ENCODE peak calls at places on chromosomes 3 and 15, in nine cellular contexts. One of them, this sample, is unnamed.

GRCh38 chr3:71688121-71688520 is 37.1 kb downstream of the EIF4E3 start:
- DNase-seq in islet precursor cell: no peak
- DNase-seq in activated effector memory CD4-positive, alpha-beta T cell treated with anti-CD3 and anti-CD28 coated beads, Interleukin-2, amount 50 U/mL, for 16 hours: no peak
- DNase-seq in hippocampal formation: no peak
- DNase-seq in A549: no peak
- DNase-seq in activated T-cell treated with anti-CD3 and anti-CD28 coated beads, Interleukin-2, amount 50 U/mL, for 72 hours: no peak
- DNase-seq in naive B cell: no peak
- DNase-seq in EH: peak
- DNase-seq in nephron progenitor cell: no peak
- DNase-seq in this sample: no peak

GRCh38 chr15:60993008-60993407 is 236.1 kb downstream of the RORA start:
- DNase-seq in islet precursor cell: no peak
- DNase-seq in activated effector memory CD4-positive, alpha-beta T cell treated with anti-CD3 and anti-CD28 coated beads, Interleukin-2, amount 50 U/mL, for 16 hours: no peak
- DNase-seq in hippocampal formation: no peak
- DNase-seq in A549: no peak
- DNase-seq in activated T-cell treated with anti-CD3 and anti-CD28 coated beads, Interleukin-2, amount 50 U/mL, for 72 hours: no peak
- DNase-seq in naive B cell: no peak
- DNase-seq in EH: peak
- DNase-seq in nephron progenitor cell: no peak
- DNase-seq in this sample: no peak

GRCh38 chr3:10194328-10195071 is 29.8 kb downstream of the IRAK2 start:
- DNase-seq in islet precursor cell: no peak
- DNase-seq in activated effector memory CD4-positive, alpha-beta T cell treated with anti-CD3 and anti-CD28 coated beads, Interleukin-2, amount 50 U/mL, for 16 hours: peak
- DNase-seq in hippocampal formation: no peak
- DNase-seq in A549: no peak
- DNase-seq in activated T-cell treated with anti-CD3 and anti-CD28 coated beads, Interleukin-2, amount 50 U/mL, for 72 hours: peak
- DNase-seq in naive B cell: peak
- DNase-seq in EH: peak
- DNase-seq in nephron progenitor cell: no peak
- DNase-seq in this sample: peak

GRCh38 chr15:62753518-62754221 is 288.9 kb upstream of the TPM1 start:
- DNase-seq in islet precursor cell: no peak
- DNase-seq in activated effector memory CD4-positive, alpha-beta T cell treated with anti-CD3 and anti-CD28 coated beads, Interleukin-2, amount 50 U/mL, for 16 hours: no peak
- DNase-seq in hippocampal formation: no peak
- DNase-seq in A549: no peak
- DNase-seq in activated T-cell treated with anti-CD3 and anti-CD28 coated beads, Interleukin-2, amount 50 U/mL, for 72 hours: no peak
- DNase-seq in naive B cell: no peak
- DNase-seq in EH: no peak
- DNase-seq in nephron progenitor cell: no peak
- DNase-seq in this sample: no peak

GRCh38 chr3:8156138-8156537 is 345.5 kb upstream of the LMCD1 start:
- DNase-seq in islet precursor cell: no peak
- DNase-seq in activated effector memory CD4-positive, alpha-beta T cell treated with anti-CD3 and anti-CD28 coated beads, Interleukin-2, amount 50 U/mL, for 16 hours: no peak
- DNase-seq in hippocampal formation: no peak
- DNase-seq in A549: no peak
- DNase-seq in activated T-cell treated with anti-CD3 and anti-CD28 coated beads, Interleukin-2, amount 50 U/mL, for 72 hours: no peak
- DNase-seq in naive B cell: no peak
- DNase-seq in EH: no peak
- DNase-seq in nephron progenitor cell: no peak
- DNase-seq in this sample: no peak

GRCh38 chr3:37944243-37944955 is 46.2 kb upstream of the VILL start:
- DNase-seq in islet precursor cell: no peak
- DNase-seq in activated effector memory CD4-positive, alpha-beta T cell treated with anti-CD3 and anti-CD28 coated beads, Interleukin-2, amount 50 U/mL, for 16 hours: no peak
- DNase-seq in hippocampal formation: no peak
- DNase-seq in A549: no peak
- DNase-seq in activated T-cell treated with anti-CD3 and anti-CD28 coated beads, Interleukin-2, amount 50 U/mL, for 72 hours: no peak
- DNase-seq in naive B cell: no peak
- DNase-seq in EH: no peak
- DNase-seq in nephron progenitor cell: no peak
- DNase-seq in this sample: no peak

GRCh38 chr3:133895208-133896001 is at the start of gene RAB6B:
- DNase-seq in islet precursor cell: peak
- DNase-seq in activated effector memory CD4-positive, alpha-beta T cell treated with anti-CD3 and anti-CD28 coated beads, Interleukin-2, amount 50 U/mL, for 16 hours: no peak
- DNase-seq in hippocampal formation: peak
- DNase-seq in A549: no peak
- DNase-seq in activated T-cell treated with anti-CD3 and anti-CD28 coated beads, Interleukin-2, amount 50 U/mL, for 72 hours: peak
- DNase-seq in naive B cell: no peak
- DNase-seq in EH: peak
- DNase-seq in nephron progenitor cell: peak
- DNase-seq in this sample: no peak

GRCh38 chr15:27046891-27047290 is 75.9 kb downstream of the GABRG3 start:
- DNase-seq in islet precursor cell: no peak
- DNase-seq in activated effector memory CD4-positive, alpha-beta T cell treated with anti-CD3 and anti-CD28 coated beads, Interleukin-2, amount 50 U/mL, for 16 hours: no peak
- DNase-seq in hippocampal formation: no peak
- DNase-seq in A549: no peak
- DNase-seq in activated T-cell treated with anti-CD3 and anti-CD28 coated beads, Interleukin-2, amount 50 U/mL, for 72 hours: no peak
- DNase-seq in naive B cell: no peak
- DNase-seq in EH: no peak
- DNase-seq in nephron progenitor cell: no peak
- DNase-seq in this sample: no peak

GRCh38 chr3:129313415-129313982 is 34.8 kb downstream of the HMCES start:
- DNase-seq in islet precursor cell: peak
- DNase-seq in activated effector memory CD4-positive, alpha-beta T cell treated with anti-CD3 and anti-CD28 coated beads, Interleukin-2, amount 50 U/mL, for 16 hours: no peak
- DNase-seq in hippocampal formation: no peak
- DNase-seq in A549: no peak
- DNase-seq in activated T-cell treated with anti-CD3 and anti-CD28 coated beads, Interleukin-2, amount 50 U/mL, for 72 hours: peak
- DNase-seq in naive B cell: no peak
- DNase-seq in EH: no peak
- DNase-seq in nephron progenitor cell: no peak
- DNase-seq in this sample: no peak

GRCh38 chr3:14375192-14375591 is 27.2 kb upstream of the SLC6A6 start:
- DNase-seq in islet precursor cell: no peak
- DNase-seq in activated effector memory CD4-positive, alpha-beta T cell treated with anti-CD3 and anti-CD28 coated beads, Interleukin-2, amount 50 U/mL, for 16 hours: no peak
- DNase-seq in hippocampal formation: no peak
- DNase-seq in A549: no peak
- DNase-seq in activated T-cell treated with anti-CD3 and anti-CD28 coated beads, Interleukin-2, amount 50 U/mL, for 72 hours: no peak
- DNase-seq in naive B cell: no peak
- DNase-seq in EH: no peak
- DNase-seq in nephron progenitor cell: no peak
- DNase-seq in this sample: no peak

GRCh38 chr3:107560166-107560565 is 37.4 kb downstream of the BBX start:
- DNase-seq in islet precursor cell: no peak
- DNase-seq in activated effector memory CD4-positive, alpha-beta T cell treated with anti-CD3 and anti-CD28 coated beads, Interleukin-2, amount 50 U/mL, for 16 hours: no peak
- DNase-seq in hippocampal formation: no peak
- DNase-seq in A549: no peak
- DNase-seq in activated T-cell treated with anti-CD3 and anti-CD28 coated beads, Interleukin-2, amount 50 U/mL, for 72 hours: no peak
- DNase-seq in naive B cell: no peak
- DNase-seq in EH: no peak
- DNase-seq in nephron progenitor cell: no peak
- DNase-seq in this sample: no peak

GRCh38 chr15:42728562-42728961 is 8.4 kb downstream of the CDAN1 start:
- DNase-seq in islet precursor cell: no peak
- DNase-seq in activated effector memory CD4-positive, alpha-beta T cell treated with anti-CD3 and anti-CD28 coated beads, Interleukin-2, amount 50 U/mL, for 16 hours: no peak
- DNase-seq in hippocampal formation: peak
- DNase-seq in A549: no peak
- DNase-seq in activated T-cell treated with anti-CD3 and anti-CD28 coated beads, Interleukin-2, amount 50 U/mL, for 72 hours: no peak
- DNase-seq in naive B cell: no peak
- DNase-seq in EH: no peak
- DNase-seq in nephron progenitor cell: no peak
- DNase-seq in this sample: no peak

GRCh38 chr3:104723000-104723399 is 643.7 kb upstream of the ALCAM start:
- DNase-seq in islet precursor cell: no peak
- DNase-seq in activated effector memory CD4-positive, alpha-beta T cell treated with anti-CD3 and anti-CD28 coated beads, Interleukin-2, amount 50 U/mL, for 16 hours: no peak
- DNase-seq in hippocampal formation: no peak
- DNase-seq in A549: no peak
- DNase-seq in activated T-cell treated with anti-CD3 and anti-CD28 coated beads, Interleukin-2, amount 50 U/mL, for 72 hours: no peak
- DNase-seq in naive B cell: no peak
- DNase-seq in EH: no peak
- DNase-seq in nephron progenitor cell: no peak
- DNase-seq in this sample: no peak

GRCh38 chr3:179660872-179661271 is 8.0 kb downstream of the USP13 start:
- DNase-seq in islet precursor cell: no peak
- DNase-seq in activated effector memory CD4-positive, alpha-beta T cell treated with anti-CD3 and anti-CD28 coated beads, Interleukin-2, amount 50 U/mL, for 16 hours: no peak
- DNase-seq in hippocampal formation: no peak
- DNase-seq in A549: no peak
- DNase-seq in activated T-cell treated with anti-CD3 and anti-CD28 coated beads, Interleukin-2, amount 50 U/mL, for 72 hours: no peak
- DNase-seq in naive B cell: no peak
- DNase-seq in EH: peak
- DNase-seq in nephron progenitor cell: no peak
- DNase-seq in this sample: no peak

GRCh38 chr3:114622001-114622400 is 328.2 kb downstream of the TIGIT start:
- DNase-seq in islet precursor cell: no peak
- DNase-seq in activated effector memory CD4-positive, alpha-beta T cell treated with anti-CD3 and anti-CD28 coated beads, Interleukin-2, amount 50 U/mL, for 16 hours: no peak
- DNase-seq in hippocampal formation: no peak
- DNase-seq in A549: no peak
- DNase-seq in activated T-cell treated with anti-CD3 and anti-CD28 coated beads, Interleukin-2, amount 50 U/mL, for 72 hours: no peak
- DNase-seq in naive B cell: no peak
- DNase-seq in EH: peak
- DNase-seq in nephron progenitor cell: no peak
- DNase-seq in this sample: no peak

GRCh38 chr15:49706805-49707204 is 86.0 kb downstream of the DTWD1 start:
- DNase-seq in islet precursor cell: no peak
- DNase-seq in activated effector memory CD4-positive, alpha-beta T cell treated with anti-CD3 and anti-CD28 coated beads, Interleukin-2, amount 50 U/mL, for 16 hours: no peak
- DNase-seq in hippocampal formation: no peak
- DNase-seq in A549: no peak
- DNase-seq in activated T-cell treated with anti-CD3 and anti-CD28 coated beads, Interleukin-2, amount 50 U/mL, for 72 hours: no peak
- DNase-seq in naive B cell: no peak
- DNase-seq in EH: peak
- DNase-seq in nephron progenitor cell: no peak
- DNase-seq in this sample: no peak

GRCh38 chr3:187678869-187679268 is 8.7 kb upstream of the SST start:
- DNase-seq in islet precursor cell: peak
- DNase-seq in activated effector memory CD4-positive, alpha-beta T cell treated with anti-CD3 and anti-CD28 coated beads, Interleukin-2, amount 50 U/mL, for 16 hours: no peak
- DNase-seq in hippocampal formation: peak
- DNase-seq in A549: peak
- DNase-seq in activated T-cell treated with anti-CD3 and anti-CD28 coated beads, Interleukin-2, amount 50 U/mL, for 72 hours: peak
- DNase-seq in naive B cell: peak
- DNase-seq in EH: peak
- DNase-seq in nephron progenitor cell: peak
- DNase-seq in this sample: peak

GRCh38 chr3:145820175-145820574 is 340.8 kb downstream of the PLOD2 start:
- DNase-seq in islet precursor cell: no peak
- DNase-seq in activated effector memory CD4-positive, alpha-beta T cell treated with anti-CD3 and anti-CD28 coated beads, Interleukin-2, amount 50 U/mL, for 16 hours: no peak
- DNase-seq in hippocampal formation: no peak
- DNase-seq in A549: no peak
- DNase-seq in activated T-cell treated with anti-CD3 and anti-CD28 coated beads, Interleukin-2, amount 50 U/mL, for 72 hours: no peak
- DNase-seq in naive B cell: no peak
- DNase-seq in EH: no peak
- DNase-seq in nephron progenitor cell: no peak
- DNase-seq in this sample: no peak

GRCh38 chr15:66838671-66839239 is 136.7 kb downstream of the SMAD6 start:
- DNase-seq in islet precursor cell: peak
- DNase-seq in activated effector memory CD4-positive, alpha-beta T cell treated with anti-CD3 and anti-CD28 coated beads, Interleukin-2, amount 50 U/mL, for 16 hours: no peak
- DNase-seq in hippocampal formation: no peak
- DNase-seq in A549: peak
- DNase-seq in activated T-cell treated with anti-CD3 and anti-CD28 coated beads, Interleukin-2, amount 50 U/mL, for 72 hours: no peak
- DNase-seq in naive B cell: no peak
- DNase-seq in EH: peak
- DNase-seq in nephron progenitor cell: no peak
- DNase-seq in this sample: no peak

GRCh38 chr3:126438186-126438585 is 37.5 kb downstream of the ZXDC start:
- DNase-seq in islet precursor cell: no peak
- DNase-seq in activated effector memory CD4-positive, alpha-beta T cell treated with anti-CD3 and anti-CD28 coated beads, Interleukin-2, amount 50 U/mL, for 16 hours: no peak
- DNase-seq in hippocampal formation: no peak
- DNase-seq in A549: no peak
- DNase-seq in activated T-cell treated with anti-CD3 and anti-CD28 coated beads, Interleukin-2, amount 50 U/mL, for 72 hours: no peak
- DNase-seq in naive B cell: no peak
- DNase-seq in EH: no peak
- DNase-seq in nephron progenitor cell: no peak
- DNase-seq in this sample: no peak

GRCh38 chr3:45178131-45179023 is 32.2 kb upstream of the CDCP1 start:
- DNase-seq in islet precursor cell: peak
- DNase-seq in activated effector memory CD4-positive, alpha-beta T cell treated with anti-CD3 and anti-CD28 coated beads, Interleukin-2, amount 50 U/mL, for 16 hours: no peak
- DNase-seq in hippocampal formation: no peak
- DNase-seq in A549: no peak
- DNase-seq in activated T-cell treated with anti-CD3 and anti-CD28 coated beads, Interleukin-2, amount 50 U/mL, for 72 hours: no peak
- DNase-seq in naive B cell: no peak
- DNase-seq in EH: peak
- DNase-seq in nephron progenitor cell: peak
- DNase-seq in this sample: peak

GRCh38 chr15:92449476-92449875 is 55.8 kb downstream of the ST8SIA2 start:
- DNase-seq in islet precursor cell: no peak
- DNase-seq in activated effector memory CD4-positive, alpha-beta T cell treated with anti-CD3 and anti-CD28 coated beads, Interleukin-2, amount 50 U/mL, for 16 hours: no peak
- DNase-seq in hippocampal formation: no peak
- DNase-seq in A549: no peak
- DNase-seq in activated T-cell treated with anti-CD3 and anti-CD28 coated beads, Interleukin-2, amount 50 U/mL, for 72 hours: no peak
- DNase-seq in naive B cell: no peak
- DNase-seq in EH: no peak
- DNase-seq in nephron progenitor cell: no peak
- DNase-seq in this sample: no peak

GRCh38 chr3:40079845-40080240 is 229.7 kb upstream of the EIF1B start:
- DNase-seq in islet precursor cell: no peak
- DNase-seq in activated effector memory CD4-positive, alpha-beta T cell treated with anti-CD3 and anti-CD28 coated beads, Interleukin-2, amount 50 U/mL, for 16 hours: no peak
- DNase-seq in hippocampal formation: no peak
- DNase-seq in A549: no peak
- DNase-seq in activated T-cell treated with anti-CD3 and anti-CD28 coated beads, Interleukin-2, amount 50 U/mL, for 72 hours: no peak
- DNase-seq in naive B cell: no peak
- DNase-seq in EH: peak
- DNase-seq in nephron progenitor cell: no peak
- DNase-seq in this sample: no peak

GRCh38 chr3:177538743-177539730 is 341.8 kb upstream of the TBL1XR1 start:
- DNase-seq in islet precursor cell: no peak
- DNase-seq in activated effector memory CD4-positive, alpha-beta T cell treated with anti-CD3 and anti-CD28 coated beads, Interleukin-2, amount 50 U/mL, for 16 hours: no peak
- DNase-seq in hippocampal formation: no peak
- DNase-seq in A549: no peak
- DNase-seq in activated T-cell treated with anti-CD3 and anti-CD28 coated beads, Interleukin-2, amount 50 U/mL, for 72 hours: no peak
- DNase-seq in naive B cell: peak
- DNase-seq in EH: no peak
- DNase-seq in nephron progenitor cell: no peak
- DNase-seq in this sample: peak

GRCh38 chr3:117748131-117748530 is 1038.6 kb downstream of the TUSC7 start:
- DNase-seq in islet precursor cell: no peak
- DNase-seq in activated effector memory CD4-positive, alpha-beta T cell treated with anti-CD3 and anti-CD28 coated beads, Interleukin-2, amount 50 U/mL, for 16 hours: no peak
- DNase-seq in hippocampal formation: no peak
- DNase-seq in A549: no peak
- DNase-seq in activated T-cell treated with anti-CD3 and anti-CD28 coated beads, Interleukin-2, amount 50 U/mL, for 72 hours: no peak
- DNase-seq in naive B cell: no peak
- DNase-seq in EH: peak
- DNase-seq in nephron progenitor cell: no peak
- DNase-seq in this sample: no peak

GRCh38 chr3:163891771-163892170 is 1186.5 kb downstream of the SI start:
- DNase-seq in islet precursor cell: no peak
- DNase-seq in activated effector memory CD4-positive, alpha-beta T cell treated with anti-CD3 and anti-CD28 coated beads, Interleukin-2, amount 50 U/mL, for 16 hours: no peak
- DNase-seq in hippocampal formation: no peak
- DNase-seq in A549: no peak
- DNase-seq in activated T-cell treated with anti-CD3 and anti-CD28 coated beads, Interleukin-2, amount 50 U/mL, for 72 hours: no peak
- DNase-seq in naive B cell: no peak
- DNase-seq in EH: no peak
- DNase-seq in nephron progenitor cell: no peak
- DNase-seq in this sample: no peak

GRCh38 chr15:95202569-95203349 is 971.4 kb downstream of the MCTP2 start:
- DNase-seq in islet precursor cell: no peak
- DNase-seq in activated effector memory CD4-positive, alpha-beta T cell treated with anti-CD3 and anti-CD28 coated beads, Interleukin-2, amount 50 U/mL, for 16 hours: no peak
- DNase-seq in hippocampal formation: no peak
- DNase-seq in A549: no peak
- DNase-seq in activated T-cell treated with anti-CD3 and anti-CD28 coated beads, Interleukin-2, amount 50 U/mL, for 72 hours: no peak
- DNase-seq in naive B cell: no peak
- DNase-seq in EH: peak
- DNase-seq in nephron progenitor cell: no peak
- DNase-seq in this sample: no peak

GRCh38 chr3:40780801-40781406 is 256.1 kb downstream of the ZNF621 start:
- DNase-seq in islet precursor cell: peak
- DNase-seq in activated effector memory CD4-positive, alpha-beta T cell treated with anti-CD3 and anti-CD28 coated beads, Interleukin-2, amount 50 U/mL, for 16 hours: no peak
- DNase-seq in hippocampal formation: no peak
- DNase-seq in A549: no peak
- DNase-seq in activated T-cell treated with anti-CD3 and anti-CD28 coated beads, Interleukin-2, amount 50 U/mL, for 72 hours: no peak
- DNase-seq in naive B cell: no peak
- DNase-seq in EH: peak
- DNase-seq in nephron progenitor cell: peak
- DNase-seq in this sample: peak

GRCh38 chr15:31200735-31201151 is 99.2 kb upstream of the TRPM1 start:
- DNase-seq in islet precursor cell: peak
- DNase-seq in activated effector memory CD4-positive, alpha-beta T cell treated with anti-CD3 and anti-CD28 coated beads, Interleukin-2, amount 50 U/mL, for 16 hours: peak
- DNase-seq in hippocampal formation: peak
- DNase-seq in A549: peak
- DNase-seq in activated T-cell treated with anti-CD3 and anti-CD28 coated beads, Interleukin-2, amount 50 U/mL, for 72 hours: peak
- DNase-seq in naive B cell: peak
- DNase-seq in EH: peak
- DNase-seq in nephron progenitor cell: peak
- DNase-seq in this sample: peak

GRCh38 chr15:74500401-74500800 is 39.4 kb upstream of the UBL7 start:
- DNase-seq in islet precursor cell: no peak
- DNase-seq in activated effector memory CD4-positive, alpha-beta T cell treated with anti-CD3 and anti-CD28 coated beads, Interleukin-2, amount 50 U/mL, for 16 hours: no peak
- DNase-seq in hippocampal formation: no peak
- DNase-seq in A549: no peak
- DNase-seq in activated T-cell treated with anti-CD3 and anti-CD28 coated beads, Interleukin-2, amount 50 U/mL, for 72 hours: no peak
- DNase-seq in naive B cell: no peak
- DNase-seq in EH: no peak
- DNase-seq in nephron progenitor cell: no peak
- DNase-seq in this sample: no peak

GRCh38 chr15:83092309-83092976 is 15.0 kb upstream of the TM6SF1 start:
- DNase-seq in islet precursor cell: peak
- DNase-seq in activated effector memory CD4-positive, alpha-beta T cell treated with anti-CD3 and anti-CD28 coated beads, Interleukin-2, amount 50 U/mL, for 16 hours: no peak
- DNase-seq in hippocampal formation: no peak
- DNase-seq in A549: no peak
- DNase-seq in activated T-cell treated with anti-CD3 and anti-CD28 coated beads, Interleukin-2, amount 50 U/mL, for 72 hours: no peak
- DNase-seq in naive B cell: peak
- DNase-seq in EH: peak
- DNase-seq in nephron progenitor cell: no peak
- DNase-seq in this sample: no peak